ENCODE peak calls at places on chromosomes 2 and 18, in eight cellular contexts. D is SJCRH30, U is IMR-90, A is right lobe of liver, Q is heart left ventricle, I is hepatocyte, K is heart right ventricle, C is adrenal gland. G is an unnamed sample.

GRCh38 chr2:110865188-110865587 is 132.8 kb downstream of the ACOXL start:
- DNase-seq in K (no peak), Q (no peak), U (peak; percentile 6), D (no peak), I (no peak), A (no peak), C (no peak), G (no peak)

GRCh38 chr18:60623331-60623730 is 250.8 kb upstream of the MC4R start:
- DNase-seq in Q (no peak), D (no peak), I (no peak), A (no peak), U (no peak), K (no peak), C (no peak), G (no peak)

GRCh38 chr18:2686349-2686968 is 30.9 kb downstream of the SMCHD1 start:
- DNase-seq in U (no peak), I (no peak), Q (no peak), C (no peak), D (no peak), A (no peak), K (no peak), G (no peak)

GRCh38 chr2:20622731-20623130 is 28.2 kb downstream of the HS1BP3 start:
- DNase-seq in K (peak; percentile 86), U (no peak), Q (peak; percentile 95), I (no peak), D (peak; percentile 98), C (peak; percentile 92), A (peak; percentile 28), G (no peak)

GRCh38 chr18:24346254-24346653 is 51.4 kb downstream of the OSBPL1A start:
- DNase-seq in C (no peak), I (no peak), K (no peak), A (no peak), U (no peak), Q (no peak), D (no peak), G (no peak)

GRCh38 chr2:15714609-15715008 is 122.9 kb downstream of the DDX1 start:
- DNase-seq in K (no peak), I (no peak), Q (no peak), U (no peak), D (no peak), A (no peak), C (no peak), G (no peak)

GRCh38 chr18:54679318-54680149 is 88.5 kb downstream of the DYNAP start:
- DNase-seq in K (peak; percentile 14), A (no peak), U (peak; percentile 83), Q (no peak), C (no peak), I (peak; percentile 67), D (no peak), G (peak; percentile 25)

GRCh38 chr2:149702571-149702970 is 115.0 kb upstream of the MMADHC start:
- DNase-seq in U (no peak), I (no peak), Q (no peak), C (no peak), K (no peak), A (no peak), D (no peak), G (no peak)

GRCh38 chr2:78476619-78477229 is 548.8 kb upstream of the REG3G start:
- DNase-seq in C (no peak), A (no peak), D (no peak), U (no peak), K (no peak), Q (no peak), I (no peak), G (no peak)

GRCh38 chr18:57331718-57332117 is 20.6 kb upstream of the ST8SIA3 start:
- DNase-seq in C (no peak), K (no peak), Q (no peak), D (no peak), A (no peak), I (no peak), U (no peak), G (no peak)

GRCh38 chr2:25286025-25286400 is 55.7 kb downstream of the DNMT3A start:
- DNase-seq in C (no peak), D (no peak), A (no peak), K (no peak), I (no peak), U (no peak), Q (no peak), G (peak; percentile 39)

GRCh38 chr18:68995675-68996074 is 197.8 kb downstream of the CCDC102B start:
- DNase-seq in A (no peak), U (no peak), Q (no peak), D (no peak), C (no peak), I (no peak), K (no peak), G (no peak)

GRCh38 chr2:11983870-11984269 is 237.4 kb downstream of the LPIN1 start:
- DNase-seq in Q (no peak), A (no peak), C (no peak), D (no peak), U (no peak), K (no peak), I (no peak), G (no peak)

GRCh38 chr2:61949458-61950107 is 44.1 kb downstream of the COMMD1 start:
- DNase-seq in I (no peak), K (no peak), A (no peak), Q (no peak), D (no peak), U (no peak), C (no peak), G (no peak)

GRCh38 chr2:29068513-29068912 is 5.8 kb downstream of the PCARE start:
- DNase-seq in Q (no peak), U (no peak), A (no peak), K (no peak), C (no peak), I (no peak), D (no peak), G (no peak)

GRCh38 chr2:127811397-127811860 is 458 bp upstream of the WDR33 start:
- DNase-seq in A (peak; percentile 60), D (no peak), I (no peak), U (no peak), K (no peak), Q (no peak), C (no peak), G (peak; percentile 45)

GRCh38 chr2:55618649-55619055 is 1.2 kb upstream of the PPP4R3B start:
- DNase-seq in Q (peak; percentile 53), K (peak; percentile 56), I (peak; percentile 54), A (peak; percentile 66), C (peak; percentile 34), D (peak; percentile 64), U (peak; percentile 43), G (peak; percentile 71)

GRCh38 chr2:145680276-145680675 is 1160.4 kb upstream of the ZEB2 start:
- DNase-seq in C (no peak), A (no peak), Q (no peak), U (no peak), D (no peak), I (no peak), K (no peak), G (no peak)

GRCh38 chr2:100535850-100536249 is 26.9 kb upstream of the PDCL3 start:
- DNase-seq in U (no peak), C (no peak), A (no peak), I (no peak), D (no peak), K (no peak), Q (no peak), G (no peak)

GRCh38 chr2:109404681-109405080 is 209.1 kb downstream of the SEPTIN10 start:
- DNase-seq in U (no peak), A (no peak), C (no peak), Q (no peak), K (no peak), I (no peak), D (no peak), G (no peak)
- H3K4me1 ChIP-seq in U (peaks cover 2% of the 10 kb centered on the region), A (no peaks in the 10 kb centered on the region), C (no peaks in the 10 kb centered on the region), Q (no peaks in the 10 kb centered on the region), K (no peaks in the 10 kb centered on the region), I (no peaks in the 10 kb centered on the region), D (peaks cover 20% of the 10 kb centered on the region), G (no peaks in the 10 kb centered on the region)

DNA sequence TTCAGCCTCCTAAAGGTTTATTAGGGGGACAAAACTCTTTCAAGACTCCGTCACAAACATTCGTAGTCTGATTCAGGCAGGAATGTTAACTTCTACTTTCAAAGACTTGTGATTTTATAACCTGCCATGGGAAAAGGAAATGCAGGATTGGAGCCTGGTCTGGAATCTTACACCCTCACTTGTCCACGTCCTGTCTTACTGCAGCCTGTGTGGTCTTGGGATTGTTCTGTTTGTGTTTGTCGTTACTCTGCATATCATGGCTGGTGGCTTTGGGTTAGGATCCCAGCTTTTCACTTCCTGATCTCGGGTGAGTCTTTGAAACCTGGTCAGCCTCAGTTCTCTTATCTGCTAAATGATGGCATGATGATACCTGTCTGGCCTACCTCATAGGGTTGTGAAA is 34.5 kb downstream of the SH3BP4 start:
- DNase-seq in D (no peak), A (no peak), K (no peak), C (no peak), Q (no peak), U (no peak), I (no peak), G (no peak)
- H3K4me1 ChIP-seq in D (peaks cover 30% of the 10 kb centered on the region), A (peaks cover 40% of the 10 kb centered on the region), K (peaks cover 47% of the 10 kb centered on the region), C (peaks cover 7% of the 10 kb centered on the region), Q (peaks cover 50% of the 10 kb centered on the region), U (peaks cover 52% of the 10 kb centered on the region), I (peaks cover 34% of the 10 kb centered on the region), G (peaks cover 15% of the 10 kb centered on the region)

GRCh38 chr2:177640423-177640822 is 247.8 kb downstream of the AGPS start:
- DNase-seq in U (no peak), Q (no peak), I (no peak), C (no peak), K (no peak), A (no peak), D (no peak), G (peak; percentile 27)
- H3K4me1 ChIP-seq in U (no peaks in the 10 kb centered on the region), Q (peaks cover 5% of the 10 kb centered on the region), I (no peaks in the 10 kb centered on the region), C (no peaks in the 10 kb centered on the region), K (no peaks in the 10 kb centered on the region), A (no peaks in the 10 kb centered on the region), D (no peaks in the 10 kb centered on the region), G (no peaks in the 10 kb centered on the region)

GRCh38 chr2:218293715-218294429 is 1.6 kb upstream of the TMBIM1 start:
- DNase-seq in K (no peak), Q (no peak), A (no peak), D (no peak), C (no peak), U (no peak), I (no peak), G (no peak)

GRCh38 chr2:218294430-218294999 is 2.2 kb upstream of the TMBIM1 start:
- DNase-seq in U (no peak), K (no peak), A (no peak), Q (no peak), C (no peak), I (no peak), D (no peak), G (no peak)

GRCh38 chr2:218291934-218292699 is at the start of gene TMBIM1:
- DNase-seq in I (peak; percentile 95), U (peak; percentile 58), D (no peak), Q (peak; percentile 87), C (peak; percentile 77), A (peak; percentile 88), K (peak; percentile 74), G (peak; percentile 85)

GRCh38 chr2:218291318-218291933 is 877 bp downstream of the TMBIM1 start:
- DNase-seq in I (no peak), C (no peak), Q (peak; percentile 51), A (no peak), D (no peak), K (peak; percentile 42), U (peak; percentile 31), G (no peak)

GRCh38 chr2:218292700-218293014 is 354 bp upstream of the TMBIM1 start:
- DNase-seq in D (no peak), A (no peak), K (no peak), C (no peak), Q (no peak), U (no peak), I (no peak), G (no peak)
- H3K4me1 ChIP-seq in D (peaks cover 10% of the 10 kb centered on the region), A (peaks cover 65% of the 10 kb centered on the region), K (peaks cover 45% of the 10 kb centered on the region), C (peaks cover 60% of the 10 kb centered on the region), Q (peaks cover 63% of the 10 kb centered on the region), U (peaks cover 17% of the 10 kb centered on the region), I (peaks cover 59% of the 10 kb centered on the region), G (peaks cover 18% of the 10 kb centered on the region)